ENCODE peak calls at places on chromosomes 12 and 14, in five cellular contexts. I, B, M, J and Q are unnamed samples.

GRCh38 chr14:32013083-32013482 is 64.0 kb upstream of the ARHGAP5 start:
- DNase-seq in I (no peak), B (no peak), M (no peak), J (no peak), Q (no peak)

GRCh38 chr14:69204753-69205152 is 13.5 kb downstream of the EXD2 start:
- DNase-seq in I (no peak), B (no peak), M (no peak), J (no peak), Q (no peak)

GRCh38 chr12:126182619-126183236 is 1117.5 kb downstream of the AACS start:
- DNase-seq in I (no peak), B (no peak), M (no peak), J (no peak), Q (peak; percentile 34)

GRCh38 chr12:19834596-19834995 is 395.3 kb downstream of the AEBP2 start:
- DNase-seq in I (no peak), B (no peak), M (peak; percentile 22), J (no peak), Q (no peak)

GRCh38 chr12:131050463-131051154 is 96.9 kb downstream of the ADGRD1 start:
- DNase-seq in I (no peak), B (no peak), M (no peak), J (no peak), Q (no peak)

GRCh38 chr14:78135450-78135891 is 34.7 kb upstream of the NRXN3 start:
- DNase-seq in I (no peak), B (no peak), M (no peak), J (no peak), Q (no peak)

GRCh38 chr14:21647380-21647779 is 6.3 kb upstream of the OR4E2 start:
- DNase-seq in I (peak; percentile 63), B (no peak), M (peak; percentile 60), J (no peak), Q (peak; percentile 94)

GRCh38 chr14:68979722-68980552 is 835 bp upstream of the ACTN1 start:
- DNase-seq in I (no peak), B (no peak), M (peak; percentile 55), J (peak; percentile 89), Q (no peak)

GRCh38 chr14:22981090-22982012 is 1.0 kb downstream of the AJUBA start:
- DNase-seq in I (no peak), B (no peak), M (no peak), J (peak; percentile 86), Q (no peak)

GRCh38 chr12:132834181-132834711 is 5.6 kb upstream of the GOLGA3 start:
- DNase-seq in I (no peak), B (no peak), M (no peak), J (no peak), Q (no peak)

GRCh38 chr12:59093090-59093489 is 172.8 kb upstream of the LRIG3 start:
- DNase-seq in I (no peak), B (peak; percentile 58), M (peak; percentile 55), J (no peak), Q (no peak)

GRCh38 chr14:55399183-55399582 is 12.4 kb downstream of the ATG14 start:
- DNase-seq in I (no peak), B (no peak), M (peak; percentile 22), J (no peak), Q (no peak)

GRCh38 chr14:78902010-78902623 is 731.9 kb downstream of the NRXN3 start:
- DNase-seq in I (peak; percentile 48), B (peak; percentile 36), M (peak; percentile 78), J (no peak), Q (peak; percentile 13)

GRCh38 chr12:5280091-5280490 is 151.8 kb upstream of the NTF3 start:
- DNase-seq in I (no peak), B (no peak), M (no peak), J (no peak), Q (no peak)

GRCh38 chr12:19415563-19415962 is 23.7 kb upstream of the AEBP2 start:
- DNase-seq in I (no peak), B (no peak), M (no peak), J (no peak), Q (no peak)

GRCh38 chr14:95101736-95102677 is 55.3 kb downstream of the DICER1 start:
- DNase-seq in I (no peak), B (no peak), M (no peak), J (no peak), Q (no peak)

GRCh38 chr14:92400579-92401444 is 77.8 kb downstream of the SLC24A4 start:
- DNase-seq in I (no peak), B (peak; percentile 19), M (no peak), J (no peak), Q (no peak)

GRCh38 chr12:132582582-132583279 is 27.7 kb downstream of the LRCOL1 start:
- DNase-seq in I (no peak), B (no peak), M (no peak), J (no peak), Q (no peak)

GRCh38 chr14:61188936-61189808 is 92.0 kb downstream of the TMEM30B start:
- DNase-seq in I (peak; percentile 60), B (peak; percentile 84), M (peak; percentile 90), J (peak; percentile 88), Q (no peak)

GRCh38 chr14:99215277-99215676 is 56.7 kb downstream of the BCL11B start:
- DNase-seq in I (peak; percentile 38), B (peak; percentile 36), M (peak; percentile 69), J (no peak), Q (no peak)

GRCh38 chr12:13390381-13390856 is 193.9 kb downstream of the EMP1 start:
- DNase-seq in I (peak; percentile 2), B (peak; percentile 61), M (peak; percentile 5), J (peak; percentile 93), Q (peak; percentile 94)

GRCh38 chr14:91511014-91511466 is 930 bp upstream of the PPP4R3A start:
- DNase-seq in I (no peak), B (peak; percentile 49), M (peak; percentile 31), J (no peak), Q (no peak)

GRCh38 chr12:29545102-29545467 is 47.6 kb upstream of the OVCH1 start:
- DNase-seq in I (no peak), B (no peak), M (no peak), J (no peak), Q (no peak)

GRCh38 chr12:29546000-29546399 is 48.5 kb upstream of the OVCH1 start:
- DNase-seq in I (no peak), B (no peak), M (no peak), J (no peak), Q (no peak)

GRCh38 chr12:29544428-29545101 is 47.1 kb upstream of the OVCH1 start:
- DNase-seq in I (no peak), B (no peak), M (no peak), J (no peak), Q (no peak)

GRCh38 chr12:29547844-29548243 is 50.4 kb upstream of the OVCH1 start:
- DNase-seq in I (no peak), B (no peak), M (no peak), J (no peak), Q (no peak)

DNA sequence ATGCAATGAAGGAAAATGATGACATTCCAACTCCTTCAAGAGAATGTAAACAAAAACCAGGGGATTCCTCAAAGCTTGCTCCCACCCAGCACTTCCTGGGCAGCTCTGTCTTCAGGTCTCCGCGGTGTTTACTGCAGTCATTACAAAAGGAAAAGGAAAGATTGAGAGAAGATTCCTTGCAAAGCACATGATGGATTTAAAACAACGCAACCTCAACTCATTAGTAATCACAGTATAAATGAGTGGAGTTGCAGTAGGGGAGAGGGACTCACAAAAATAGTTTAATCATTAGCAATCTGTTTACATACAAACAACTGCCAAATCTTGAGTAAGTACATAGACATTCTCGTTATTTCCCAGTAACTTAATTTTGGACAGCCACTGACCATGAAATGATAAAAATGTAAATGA is 49.7 kb upstream of the OVCH1 start:
- DNase-seq in I (no peak), B (peak; percentile 83), M (peak; percentile 67), J (no peak), Q (no peak)
- H3K4me3 ChIP-seq in I (no peak overlapping the region), B (no peak overlapping the region), M (no peak overlapping the region), J (no peak overlapping the region), Q (no peak overlapping the region)

DNA sequence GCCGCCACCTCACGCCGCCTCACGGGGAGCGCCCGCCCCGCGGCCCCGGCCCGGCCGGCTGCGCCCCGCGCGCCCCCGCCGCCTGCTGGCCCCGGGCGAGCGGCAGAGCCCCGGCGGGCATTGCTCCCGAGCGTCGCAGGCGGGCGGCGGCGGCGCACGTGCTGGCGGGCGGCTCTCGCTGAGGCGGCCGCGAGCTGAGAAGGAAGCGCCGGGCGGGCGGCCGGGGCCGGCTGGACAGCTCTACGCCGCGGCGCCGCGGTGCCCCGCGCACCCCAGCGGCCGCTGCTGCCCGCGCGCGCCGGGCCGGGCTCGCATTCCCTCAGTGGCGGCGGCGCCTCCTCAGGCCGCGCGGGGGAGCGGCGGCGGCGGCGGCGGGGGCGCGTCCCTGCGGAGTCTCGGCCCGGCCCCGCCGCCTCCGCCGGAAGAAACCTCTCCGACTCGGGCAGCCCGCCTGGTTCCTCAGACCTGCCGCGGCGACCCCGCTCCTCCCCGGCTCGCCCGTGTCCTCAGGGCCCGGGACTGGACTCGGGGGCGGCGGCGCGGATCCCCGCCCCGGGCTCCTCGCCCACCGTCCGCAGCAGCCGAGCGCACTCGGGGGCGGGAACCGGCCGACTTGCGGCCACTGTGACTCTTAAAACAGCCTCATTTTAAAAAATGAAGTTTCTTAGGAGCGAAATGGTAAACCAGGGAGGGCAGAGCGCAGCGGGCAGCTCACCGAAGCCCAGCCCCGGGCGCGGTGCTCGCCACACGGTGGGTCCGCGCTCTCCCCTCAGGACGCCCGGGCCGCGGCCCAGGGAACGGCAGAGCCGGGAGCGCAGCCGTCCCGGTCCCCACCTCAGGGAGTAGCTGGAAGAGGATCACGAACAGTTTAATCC is at the start of gene PITPNM2:
- DNase-seq in I (no peak), B (peak; percentile 56), M (peak; percentile 59), J (peak; percentile 87), Q (no peak)
- TF ChIP-seq CTCF in I (no peak), B (no peak), M (no peak), J (no peak), Q (peak; percentile 56)

DNA sequence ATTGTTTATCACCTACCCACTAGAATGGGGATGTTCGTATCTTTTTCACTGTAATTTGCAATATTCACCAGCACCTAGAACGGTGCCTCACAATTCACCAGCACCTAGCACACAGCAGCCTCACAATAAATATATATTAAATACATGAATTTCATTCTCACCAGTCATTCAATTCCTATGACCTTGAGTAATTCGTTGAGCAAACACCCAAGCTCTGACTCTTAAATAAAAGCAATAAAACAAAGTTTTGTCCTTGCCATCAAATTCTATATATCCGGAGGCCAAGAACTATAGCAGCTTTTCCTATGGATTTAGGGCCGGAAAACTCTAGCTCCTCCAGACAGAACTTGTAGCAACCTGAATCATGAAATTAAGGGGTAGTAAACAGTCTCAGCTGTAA is 981 bp downstream of the VTI1B start:
- DNase-seq in I (peak; percentile 4), B (no peak), M (peak; percentile 30), J (no peak), Q (no peak)
- H3K4me3 ChIP-seq in I (peak overlapping the region; percentile 82), B (peak overlapping the region; percentile 86), M (peak overlapping the region; percentile 95), J (no peak overlapping the region), Q (peak overlapping the region; percentile 82)

GRCh38 chr12:94459773-94460593 is at the start of gene CEP83:
- DNase-seq in I (peak; percentile 89), B (peak; percentile 92), M (peak; percentile 89), J (peak; percentile 99), Q (peak; percentile 65)
- TF ChIP-seq CTCF in I (peak; percentile 5), B (no peak), M (no peak), J (no peak), Q (no peak)

DNA sequence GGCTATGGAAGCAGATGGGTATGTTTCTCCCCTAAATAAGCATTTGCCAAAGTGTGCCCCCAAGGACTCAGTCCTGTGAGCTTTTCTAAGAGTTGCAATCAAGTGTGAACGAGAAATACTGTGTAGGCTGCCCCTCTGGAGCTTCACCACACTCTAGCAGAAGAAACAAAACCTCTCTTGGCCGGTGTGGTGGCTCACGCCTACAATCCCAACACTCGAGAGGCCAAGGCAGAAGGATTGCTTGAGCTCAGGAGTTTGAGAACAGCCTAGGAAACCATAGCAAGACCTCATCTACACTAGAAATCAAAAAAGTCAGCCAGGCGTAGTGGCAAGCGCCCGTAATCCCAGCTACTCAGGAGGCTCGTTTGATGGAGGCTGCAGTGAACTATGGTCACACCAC is 9.8 kb downstream of the VPS37B start:
- DNase-seq in I (no peak), B (no peak), M (no peak), J (peak; percentile 42), Q (no peak)
- H3K4me3 ChIP-seq in I (no peak overlapping the region), B (no peak overlapping the region), M (no peak overlapping the region), J (no peak overlapping the region), Q (no peak overlapping the region)